ENCODE peak calls at places on chromosomes 16 and 17, in seven cellular contexts. Y is neural progenitor cell, B is pancreas, H is mammary epithelial cell, T is ovary, F is transverse colon, Q is fibroblast of lung. P is an unnamed sample.

GRCh38 chr17:79841369-79842135 is 2.3 kb upstream of the CBX4 start:
- DNase-seq in H (no peak), T (peak), Y (peak), Q (no peak), B (no peak), F (no peak), P (no peak)

GRCh38 chr16:85715169-85716015 is 26.6 kb upstream of the GINS2 start:
- DNase-seq in B (no peak), F (no peak), Q (peak), T (no peak), H (peak), Y (peak), P (no peak)

GRCh38 chr16:3190949-3191353 is 2.9 kb downstream of the OR1F1 start:
- DNase-seq in B (no peak), T (no peak), Y (peak), F (no peak), H (no peak), Q (no peak), P (no peak)

GRCh38 chr17:40318835-40319332 is 9.9 kb downstream of the RARA start:
- DNase-seq in Y (no peak), Q (no peak), B (peak), T (no peak), H (no peak), F (no peak), P (no peak)

GRCh38 chr16:832652-833336 is 32.3 kb upstream of the GNG13 start:
- DNase-seq in H (no peak), T (no peak), B (no peak), Q (no peak), Y (no peak), F (peak), P (no peak)

GRCh38 chr17:4154201-4154600 is 11.2 kb downstream of the CYB5D2 start:
- DNase-seq in T (no peak), Y (no peak), B (no peak), Q (no peak), H (no peak), F (no peak), P (no peak)

GRCh38 chr16:83899272-83899897 is 470 bp downstream of the MLYCD start:
- DNase-seq in T (peak), Q (peak), H (peak), Y (peak), F (peak), B (peak), P (peak)

GRCh38 chr16:72109300-72109699 is 15.7 kb downstream of the DHX38 start:
- DNase-seq in B (no peak), T (no peak), Y (no peak), Q (no peak), F (no peak), H (no peak), P (no peak)

GRCh38 chr16:64696872-64697271 is 425.0 kb downstream of the CDH11 start:
- DNase-seq in T (no peak), B (no peak), Q (no peak), F (no peak), H (no peak), Y (no peak), P (no peak)

GRCh38 chr16:31710880-31711279 is 162.7 kb upstream of the ZNF267 start:
- DNase-seq in T (no peak), Y (no peak), F (no peak), Q (no peak), B (no peak), H (no peak), P (no peak)

GRCh38 chr17:82892869-82893565 is 53.2 kb upstream of the ZNF750 start:
- DNase-seq in B (peak), Y (no peak), F (peak), Q (no peak), H (no peak), T (no peak), P (no peak)

GRCh38 chr16:13305019-13305755 is 403.8 kb downstream of the SHISA9 start:
- DNase-seq in F (no peak), B (no peak), Q (peak), T (no peak), H (peak), Y (no peak), P (no peak)

GRCh38 chr16:53546988-53547391 is 44.0 kb upstream of the AKTIP start:
- DNase-seq in T (no peak), Q (no peak), B (no peak), H (peak), F (no peak), Y (peak), P (no peak)

GRCh38 chr16:53545433-53545832 is 42.4 kb upstream of the AKTIP start:
- DNase-seq in Q (peak), T (no peak), F (no peak), Y (no peak), B (no peak), H (no peak), P (no peak)

GRCh38 chr16:53549970-53550406 is 47.0 kb upstream of the AKTIP start:
- DNase-seq in B (no peak), Y (peak), H (peak), Q (peak), T (peak), F (peak), P (peak)
- H3K27ac ChIP-seq in B (no peak), Y (no peak), H (no peak), Q (no peak), T (no peak), F (no peak), P (no peak)

GRCh38 chr17:20941872-20942271 is 100.9 kb downstream of the USP22 start:
- DNase-seq in H (no peak), F (no peak), Q (no peak), B (no peak), Y (no peak), T (no peak), P (no peak)
- H3K27ac ChIP-seq in H (no peak), F (no peak), Q (no peak), B (no peak), Y (no peak), T (no peak), P (no peak)

DNA sequence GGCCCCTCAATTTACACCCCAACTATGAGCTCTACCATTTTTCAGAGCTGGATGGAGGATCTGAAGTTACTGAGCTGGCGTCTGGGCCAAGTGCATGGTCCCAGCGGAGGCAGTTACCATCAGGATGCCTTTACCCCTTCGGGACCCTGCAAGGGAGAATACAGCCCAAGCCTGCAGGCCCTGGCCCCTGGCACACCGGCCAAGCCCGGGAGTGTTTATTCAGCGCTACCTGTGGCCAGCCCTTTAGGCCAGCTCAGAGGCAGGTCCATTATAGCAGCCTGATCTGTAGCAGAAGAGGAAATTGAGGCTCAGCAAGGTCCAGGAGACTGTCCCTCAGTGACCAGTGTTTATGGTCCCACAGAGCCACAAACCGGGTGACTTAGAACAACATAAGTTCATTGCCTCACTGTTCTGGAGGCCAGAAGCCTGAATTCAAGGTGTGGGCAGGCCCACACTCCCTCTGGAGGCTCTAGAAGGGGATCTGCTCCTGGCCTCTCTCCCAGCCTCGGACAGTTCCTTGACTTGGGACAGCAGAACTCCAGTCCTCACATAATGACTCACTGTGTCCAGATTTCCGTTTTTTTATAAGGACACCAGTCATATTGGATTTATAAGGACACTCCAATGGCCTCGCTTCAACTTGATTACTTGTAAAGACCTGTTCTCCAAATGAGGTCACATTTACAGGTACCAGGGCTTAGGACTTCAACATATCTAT is 8.8 kb downstream of the SEC14L5 start:
- DNase-seq in F (no peak), B (no peak), Q (no peak), T (no peak), Y (no peak), H (no peak), P (no peak)
- H3K27ac ChIP-seq in F (no peak), B (no peak), Q (no peak), T (no peak), Y (no peak), H (no peak), P (no peak)

GRCh38 chr17:9644910-9645751 is at the start of gene USP43:
- DNase-seq in F (peak), B (peak), Y (peak), H (peak), T (no peak), Q (peak), P (peak)

GRCh38 chr17:9647014-9647413 is 1.7 kb downstream of the USP43 start:
- DNase-seq in Y (peak), Q (peak), T (no peak), H (peak), F (no peak), B (no peak), P (peak)

GRCh38 chr17:9648521-9649110 is 3.3 kb downstream of the USP43 start:
- DNase-seq in B (no peak), Q (no peak), Y (peak), F (no peak), H (no peak), T (no peak), P (no peak)

GRCh38 chr17:9645858-9646555 is 690 bp downstream of the USP43 start:
- DNase-seq in B (peak), Q (peak), Y (peak), T (no peak), F (peak), H (peak), P (peak)

GRCh38 chr17:9646556-9646905 is 1.2 kb downstream of the USP43 start:
- DNase-seq in Q (no peak), B (no peak), H (no peak), F (no peak), Y (peak), T (no peak), P (no peak)
- H3K27ac ChIP-seq in Q (no peak), B (peak), H (peak), F (peak), Y (no peak), T (no peak), P (no peak)

GRCh38 chr16:24700549-24701392 is 28.7 kb upstream of the TNRC6A start:
- DNase-seq in Q (peak), F (peak), T (peak), B (no peak), Y (no peak), H (peak), P (peak)
- H3K27ac ChIP-seq in Q (peak), F (peak), T (no peak), B (no peak), Y (no peak), H (peak), P (peak)

DNA sequence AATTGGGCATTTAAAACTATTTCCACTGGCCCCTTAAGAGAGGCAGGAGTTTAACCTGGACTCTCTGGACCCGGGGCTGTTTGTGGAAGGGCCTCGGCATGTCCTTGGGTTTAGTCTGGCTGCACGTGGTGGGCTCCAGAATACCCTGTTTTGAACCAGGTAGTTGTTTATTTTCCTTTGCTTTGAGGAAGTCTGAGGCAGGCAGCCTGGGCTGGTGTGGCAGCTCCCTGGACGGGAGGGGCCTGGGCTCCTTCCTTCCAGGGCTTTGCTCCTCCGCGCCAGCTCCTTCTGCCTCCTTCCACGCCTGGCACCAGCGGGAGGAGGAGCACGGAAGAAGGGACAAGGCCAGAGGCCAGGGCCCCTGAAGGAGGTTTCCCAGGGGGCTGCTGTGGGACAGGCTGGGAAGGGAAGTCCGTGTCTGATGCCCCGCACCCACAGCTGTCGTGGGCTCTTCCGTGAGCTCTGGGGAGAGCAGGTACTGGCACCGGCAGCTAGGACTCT is 15.5 kb downstream of the BANP start:
- DNase-seq in T (peak), F (peak), Q (peak), H (peak), Y (no peak), B (no peak), P (no peak)
- H3K27ac ChIP-seq in T (peak), F (peak), Q (peak), H (peak), Y (no peak), B (peak), P (peak)

P was measured in RWPE1.